ENCODE peak calls at places on chromosomes 16 and 17, in seven cellular contexts. M is lower leg skin, X is neural progenitor cell, L is thoracic aorta, A is A549, H is heart right ventricle, D is choroid plexus epithelial cell. Z is an unnamed sample.

GRCh38 chr16:89599451-89599858 is 14.0 kb upstream of the DPEP1 start:
- DNase-seq in M (no peak), X (peak), L (no peak), A (peak), H (no peak), D (no peak), Z (no peak)

GRCh38 chr17:80069886-80070177 is 31.5 kb upstream of the GAA start:
- DNase-seq in M (no peak), X (no peak), L (no peak), A (no peak), H (no peak), D (no peak), Z (peak)

GRCh38 chr16:77290451-77291110 is 91.4 kb downstream of the SYCE1L start:
- DNase-seq in M (no peak), X (no peak), L (no peak), A (no peak), H (no peak), D (peak), Z (peak)

GRCh38 chr17:61054430-61054829 is 345.2 kb upstream of the TBX2 start:
- DNase-seq in M (no peak), X (no peak), L (no peak), A (no peak), H (no peak), D (peak), Z (no peak)

GRCh38 chr16:81454044-81454443 is 9.4 kb downstream of the CMIP start:
- DNase-seq in M (no peak), X (no peak), L (no peak), A (no peak), H (no peak), D (no peak), Z (no peak)

GRCh38 chr16:54846761-54847160 is 83.9 kb upstream of the IRX5 start:
- DNase-seq in M (no peak), X (no peak), L (no peak), A (no peak), H (no peak), D (peak), Z (no peak)

GRCh38 chr16:58012481-58012880 is 11.3 kb downstream of the USB1 start:
- DNase-seq in M (no peak), X (peak), L (no peak), A (no peak), H (no peak), D (no peak), Z (no peak)

GRCh38 chr16:84104231-84104630 is 12.5 kb downstream of the MBTPS1 start:
- DNase-seq in M (no peak), X (no peak), L (no peak), A (no peak), H (no peak), D (no peak), Z (no peak)

GRCh38 chr17:15273141-15273793 is 8.1 kb upstream of the PMP22 start:
- DNase-seq in M (peak), X (no peak), L (no peak), A (peak), H (no peak), D (peak), Z (peak)

GRCh38 chr16:77344306-77344705 is 90.5 kb downstream of the ADAMTS18 start:
- DNase-seq in M (no peak), X (no peak), L (no peak), A (no peak), H (no peak), D (no peak), Z (no peak)

GRCh38 chr16:83842755-83843507 is 35.2 kb downstream of the HSBP1 start:
- DNase-seq in M (no peak), X (peak), L (no peak), A (no peak), H (no peak), D (peak), Z (no peak)

GRCh38 chr17:75842963-75843576 is 1.1 kb downstream of the UNC13D start:
- DNase-seq in M (no peak), X (no peak), L (no peak), A (no peak), H (no peak), D (no peak), Z (no peak)

GRCh38 chr17:59829217-59830006 is 63.3 kb downstream of the TUBD1 start:
- DNase-seq in M (no peak), X (no peak), L (no peak), A (peak), H (no peak), D (peak), Z (peak)

GRCh38 chr16:48539485-48540221 is 70.3 kb downstream of the N4BP1 start:
- DNase-seq in M (no peak), X (no peak), L (no peak), A (no peak), H (no peak), D (no peak), Z (no peak)

GRCh38 chr17:74350486-74350885 is 11.2 kb downstream of the BTBD17 start:
- DNase-seq in M (no peak), X (no peak), L (no peak), A (no peak), H (no peak), D (no peak), Z (no peak)

GRCh38 chr17:37506678-37507077 is 17.0 kb downstream of the DUSP14 start:
- DNase-seq in M (no peak), X (peak), L (no peak), A (peak), H (no peak), D (peak), Z (peak)

GRCh38 chr17:75472119-75472518 is 15.7 kb downstream of the TMEM94 start:
- DNase-seq in M (no peak), X (no peak), L (no peak), A (no peak), H (no peak), D (no peak), Z (no peak)

GRCh38 chr17:9162275-9162985 is 141.1 kb downstream of the NTN1 start:
- DNase-seq in M (no peak), X (peak), L (peak), A (peak), H (no peak), D (no peak), Z (no peak)

GRCh38 chr17:68512967-68513474 is 791 bp downstream of the PRKAR1A start:
- DNase-seq in M (peak), X (peak), L (no peak), A (peak), H (no peak), D (peak), Z (peak)

DNA sequence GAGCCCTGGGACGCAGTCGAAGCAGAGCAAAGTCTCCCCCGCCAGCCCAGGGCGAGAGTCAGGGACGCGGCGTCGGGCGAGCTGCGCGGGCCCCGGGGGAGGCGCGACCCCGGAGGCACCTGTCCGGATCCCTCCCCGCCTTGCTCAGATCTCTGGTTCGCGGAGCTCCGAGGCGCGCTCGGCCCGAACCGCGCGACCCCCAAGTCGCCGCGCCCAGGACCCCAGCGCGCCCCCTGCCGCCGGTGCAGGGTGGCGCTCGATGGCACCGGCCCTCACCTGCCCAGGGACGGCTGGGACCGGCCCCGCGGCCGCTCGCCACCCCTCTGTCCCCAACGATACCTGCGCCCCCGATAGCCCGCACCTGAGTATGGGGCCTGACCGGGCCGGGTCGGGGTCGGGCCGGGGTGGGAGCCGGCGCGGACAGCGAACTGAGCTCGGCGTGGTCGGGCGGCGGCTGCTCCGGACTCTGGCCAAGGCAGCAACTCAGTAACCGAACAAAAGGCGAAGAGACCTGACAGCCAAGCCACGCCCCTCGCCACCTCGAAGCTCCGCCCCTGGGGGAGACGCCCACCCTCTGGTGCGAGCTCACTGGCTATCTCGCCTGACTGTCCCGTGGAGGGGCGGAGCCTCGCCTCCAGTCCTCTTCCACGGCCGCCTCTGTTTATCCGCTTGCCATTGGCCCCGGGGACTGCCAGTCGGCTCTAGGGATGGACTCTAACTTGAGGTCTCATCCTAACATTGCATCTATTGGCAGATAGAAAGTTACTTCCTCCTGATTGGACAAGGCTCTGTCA is at the start of gene JUP:
- DNase-seq in M (peak), X (peak), L (peak), A (peak), H (peak), D (peak), Z (peak)
- TF ChIP-seq CTCF in M (no peak), X (peak), L (peak), A (peak), H (peak), D (peak), Z (no peak)

GRCh38 chr16:67279296-67280089 is at the start of gene PLEKHG4:
- DNase-seq in M (peak), X (peak), L (no peak), A (peak), H (peak), D (peak), Z (peak)

GRCh38 chr16:67280090-67281015 is 1.0 kb downstream of the PLEKHG4 start:
- DNase-seq in M (no peak), X (no peak), L (no peak), A (no peak), H (no peak), D (no peak), Z (no peak)

GRCh38 chr16:67278773-67279295 is 498 bp upstream of the PLEKHG4 start:
- DNase-seq in M (peak), X (peak), L (no peak), A (peak), H (no peak), D (no peak), Z (no peak)

GRCh38 chr16:67277999-67278772 is 1.1 kb upstream of the PLEKHG4 start:
- DNase-seq in M (no peak), X (no peak), L (no peak), A (peak), H (no peak), D (peak), Z (peak)

DNA sequence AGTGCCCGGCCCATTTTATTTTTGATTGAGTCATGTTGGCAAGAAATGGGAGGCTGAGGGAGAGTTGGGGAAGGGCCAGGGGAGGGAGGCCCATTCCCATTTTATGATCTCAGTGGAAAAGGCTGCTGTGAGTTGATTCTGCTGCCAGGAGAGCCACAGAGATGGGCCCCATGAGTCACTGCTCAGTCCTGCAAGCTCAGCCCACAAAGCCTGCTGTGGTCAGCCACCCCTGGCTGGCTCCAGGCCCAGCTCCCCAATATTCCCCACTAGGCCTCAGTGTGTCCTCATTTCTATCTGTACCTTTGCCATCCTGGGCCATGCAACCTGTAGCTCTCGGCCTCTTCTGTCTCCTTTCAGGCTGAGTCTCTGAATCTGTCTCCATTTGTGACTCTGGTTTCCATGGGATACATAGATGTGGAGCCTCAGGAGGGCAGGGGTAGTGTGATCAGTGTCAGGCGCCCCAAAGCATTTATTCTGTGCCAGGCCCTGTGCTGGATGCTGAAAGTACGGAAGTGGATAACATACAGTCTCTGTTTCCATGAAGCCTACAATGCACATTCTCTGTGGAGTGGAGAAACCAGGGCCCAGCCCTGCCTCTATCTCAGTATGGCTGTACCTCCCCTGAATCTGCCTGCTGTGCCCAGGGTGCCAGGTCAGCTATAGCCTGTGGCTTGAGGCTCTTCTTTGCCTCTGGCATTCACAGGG is 1.9 kb upstream of the PLEKHG4 start:
- DNase-seq in M (peak), X (no peak), L (peak), A (peak), H (no peak), D (peak), Z (peak)
- H3K4me3 ChIP-seq in M (no peak), X (no peak), L (no peak), A (peak), H (no peak), D (peak), Z (no peak)

DNA sequence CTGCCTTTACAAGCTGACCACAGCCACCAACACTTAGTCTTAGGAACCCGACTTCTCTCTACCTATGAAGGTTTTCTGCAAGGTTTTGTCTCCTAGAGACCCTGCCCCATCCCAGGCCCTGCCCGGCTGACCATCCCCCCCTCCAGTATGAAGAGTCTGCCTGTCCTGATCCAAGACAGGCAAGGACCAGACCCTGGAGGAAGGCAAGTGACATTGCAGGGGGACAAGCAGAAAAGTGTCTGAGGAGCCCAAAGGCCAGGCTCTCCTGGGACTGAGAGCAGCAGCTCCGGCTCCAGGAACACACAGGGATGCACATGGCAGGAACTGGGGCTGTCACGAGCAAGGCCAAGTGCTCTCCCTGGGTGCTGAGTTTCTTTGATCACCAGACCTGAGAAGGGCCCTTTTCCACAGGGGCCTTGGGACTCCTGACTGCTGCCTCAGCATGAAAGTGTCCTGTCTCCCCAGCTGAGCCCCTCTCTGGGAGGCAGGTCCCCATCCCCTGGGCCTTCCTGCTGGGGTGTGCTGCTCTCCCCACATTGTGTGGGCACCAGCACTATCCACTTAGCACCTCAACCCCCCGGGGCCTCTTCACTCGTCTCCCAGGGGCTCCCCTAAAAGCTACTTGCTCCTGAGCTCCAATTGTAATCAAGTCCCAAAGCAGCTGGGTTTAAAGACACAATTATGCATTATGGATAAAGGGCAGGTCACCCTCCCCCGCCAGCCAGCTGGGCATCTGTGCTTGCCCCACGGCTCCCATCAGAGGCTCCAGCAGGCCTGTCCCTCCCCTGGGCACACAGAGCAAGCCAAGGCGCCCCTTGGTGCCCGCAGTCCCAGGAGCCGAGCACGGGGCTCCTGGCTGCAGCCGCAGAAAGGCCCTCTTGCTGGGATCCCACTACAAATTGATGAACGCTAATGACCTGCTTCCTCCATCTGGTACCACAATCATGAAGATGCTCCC is 11.5 kb upstream of the CACNG4 start:
- DNase-seq in M (no peak), X (no peak), L (no peak), A (no peak), H (no peak), D (no peak), Z (no peak)
- TF ChIP-seq CTCF in M (no peak), X (peak), L (no peak), A (no peak), H (no peak), D (no peak), Z (no peak)

GRCh38 chr17:32283745-32284207 is 18.1 kb downstream of the RHBDL3 start:
- DNase-seq in M (no peak), X (no peak), L (no peak), A (no peak), H (no peak), D (no peak), Z (peak)

GRCh38 chr17:32281011-32281451 is 15.4 kb downstream of the RHBDL3 start:
- DNase-seq in M (no peak), X (peak), L (no peak), A (no peak), H (peak), D (no peak), Z (peak)

GRCh38 chr17:32278815-32279214 is 13.2 kb downstream of the RHBDL3 start:
- DNase-seq in M (no peak), X (no peak), L (no peak), A (no peak), H (no peak), D (no peak), Z (no peak)

GRCh38 chr17:32277284-32277683 is 11.7 kb downstream of the RHBDL3 start:
- DNase-seq in M (no peak), X (peak), L (no peak), A (no peak), H (no peak), D (peak), Z (peak)

GRCh38 chr17:32279933-32280716 is 14.5 kb downstream of the RHBDL3 start:
- DNase-seq in M (no peak), X (peak), L (no peak), A (no peak), H (no peak), D (no peak), Z (no peak)
- H3K4me3 ChIP-seq in M (no peak), X (peak), L (no peak), A (no peak), H (no peak), D (no peak), Z (no peak)

GRCh38 chr17:34527908-34528470 is 51.4 kb upstream of the TMEM132E start:
- DNase-seq in M (no peak), X (peak), L (no peak), A (no peak), H (no peak), D (no peak), Z (no peak)
- TF ChIP-seq CTCF in M (no peak), X (peak), L (no peak), A (no peak), H (no peak), D (no peak), Z (no peak)

GRCh38 chr16:85905110-85906095 is 6.4 kb downstream of the IRF8 start:
- DNase-seq in M (no peak), X (no peak), L (no peak), A (no peak), H (no peak), D (no peak), Z (no peak)

GRCh38 chr16:85903576-85903975 is 4.6 kb downstream of the IRF8 start:
- DNase-seq in M (no peak), X (no peak), L (no peak), A (no peak), H (no peak), D (no peak), Z (no peak)

GRCh38 chr16:85908444-85908843 is 9.5 kb downstream of the IRF8 start:
- DNase-seq in M (no peak), X (no peak), L (no peak), A (no peak), H (no peak), D (no peak), Z (no peak)

GRCh38 chr16:85908889-85909584 is 10.1 kb downstream of the IRF8 start:
- DNase-seq in M (peak), X (no peak), L (no peak), A (no peak), H (no peak), D (no peak), Z (no peak)

GRCh38 chr16:85906349-85906748 is 7.4 kb downstream of the IRF8 start:
- DNase-seq in M (no peak), X (no peak), L (no peak), A (no peak), H (no peak), D (no peak), Z (no peak)
- H3K4me3 ChIP-seq in M (no peak), X (no peak), L (no peak), A (no peak), H (no peak), D (no peak), Z (no peak)

GRCh38 chr17:43832168-43832975 is 574 bp downstream of the MPP3 start:
- DNase-seq in M (no peak), X (peak), L (no peak), A (peak), H (peak), D (peak), Z (peak)
- TF ChIP-seq CTCF in M (no peak), X (no peak), L (no peak), A (no peak), H (no peak), D (no peak), Z (no peak)

DNA sequence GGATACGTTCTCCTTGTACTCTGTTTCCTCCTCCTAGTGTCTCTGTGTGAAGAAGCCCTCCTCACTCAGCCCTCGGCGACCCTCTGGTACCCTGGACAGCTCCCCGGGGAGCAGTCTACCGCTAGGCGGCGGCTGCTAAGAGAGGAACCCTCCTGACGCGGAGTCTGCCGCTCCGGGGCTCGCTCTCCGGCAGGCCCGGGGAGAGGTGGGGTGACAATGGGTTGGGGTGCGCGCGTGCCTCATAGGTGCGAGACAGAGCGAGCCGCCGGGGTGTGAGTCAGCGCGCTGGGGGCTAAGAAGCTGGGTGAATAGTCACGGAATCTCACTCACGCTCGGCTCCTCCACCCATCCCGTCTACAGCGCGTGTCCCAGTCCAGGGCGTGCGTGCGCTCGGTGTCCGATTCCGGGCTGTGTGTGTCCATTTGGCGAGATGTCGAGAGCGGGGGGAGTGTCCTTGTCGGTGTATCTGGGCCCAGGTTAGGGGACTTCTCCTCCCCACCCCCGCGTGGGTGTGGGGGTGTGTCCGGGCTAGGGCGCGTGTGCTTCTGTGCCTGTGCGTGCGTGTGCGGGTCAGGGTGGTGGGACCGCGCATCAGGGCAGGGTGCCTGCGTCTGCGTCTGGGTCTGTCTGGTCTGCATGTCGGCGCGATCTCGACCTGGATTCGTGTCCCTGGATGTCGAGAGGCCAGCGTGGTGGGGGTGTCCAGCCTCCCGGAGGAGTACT is 578 bp upstream of the HS3ST2 start:
- DNase-seq in M (peak), X (peak), L (peak), A (no peak), H (peak), D (peak), Z (peak)
- H3K4me3 ChIP-seq in M (no peak), X (peak), L (peak), A (no peak), H (peak), D (no peak), Z (no peak)

GRCh38 chr16:68750243-68750642 is 13.2 kb downstream of the CDH1 start:
- DNase-seq in M (no peak), X (no peak), L (no peak), A (no peak), H (no peak), D (no peak), Z (no peak)
- TF ChIP-seq CTCF in M (no peak), X (no peak), L (no peak), A (no peak), H (no peak), D (no peak), Z (no peak)